ENCODE peak calls at places on chromosomes 13 and 19, in five cellular contexts. P is fibroblast of lung; N is mammary epithelial cell; E is breast epithelium; W is naive thymus-derived CD4-positive, alpha-beta T cell. A is an unnamed sample.

GRCh38 chr13:72886272-72887062 is 104.5 kb downstream of the PIBF1 start:
- DNase-seq in P (peak; percentile 53), N (no peak), E (no peak), W (no peak), A (peak; percentile 49)

GRCh38 chr19:3476830-3477229 is 3.5 kb downstream of the SMIM24 start:
- DNase-seq in P (no peak), N (no peak), E (no peak), W (no peak), A (no peak)

GRCh38 chr19:20431826-20432225 is 133.8 kb downstream of the ZNF737 start:
- DNase-seq in P (no peak), N (no peak), E (no peak), W (no peak), A (no peak)

GRCh38 chr13:23867027-23867491 is 22.1 kb downstream of the MIPEP start:
- DNase-seq in P (peak; percentile 59), N (peak; percentile 24), E (no peak), W (no peak), A (no peak)

GRCh38 chr13:112582305-112582704 is 5.6 kb downstream of the TUBGCP3 start:
- DNase-seq in P (no peak), N (no peak), E (no peak), W (no peak), A (no peak)

GRCh38 chr13:51731759-51732158 is 72.2 kb downstream of the DHRS12 start:
- DNase-seq in P (peak; percentile 83), N (no peak), E (no peak), W (no peak), A (no peak)

GRCh38 chr13:29754486-29754806 is 96.0 kb downstream of the UBL3 start:
- DNase-seq in P (peak; percentile 33), N (no peak), E (no peak), W (no peak), A (no peak)

GRCh38 chr19:35095667-35096368 is 19.8 kb upstream of the FXYD3 start:
- DNase-seq in P (no peak), N (peak; percentile 89), E (no peak), W (no peak), A (no peak)

DNA sequence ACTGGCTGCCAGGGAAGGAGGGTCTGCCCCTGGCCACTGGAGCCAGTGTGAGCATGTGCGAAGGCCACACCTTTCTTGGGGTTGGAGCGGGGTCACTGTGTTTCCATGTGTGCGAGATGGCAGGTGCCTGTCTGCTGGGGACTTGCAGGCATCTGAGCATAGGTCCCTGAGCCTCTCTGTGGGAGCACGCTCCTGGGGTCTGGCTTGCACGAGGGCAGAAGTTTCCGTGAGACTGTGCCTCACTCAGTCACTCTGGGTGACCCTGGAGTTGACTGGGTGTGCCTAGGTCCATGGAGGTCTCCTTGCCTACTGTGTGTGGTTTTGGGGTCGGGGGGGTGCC is 31.3 kb downstream of the PAK4 start:
- DNase-seq in P (no peak), N (no peak), E (no peak), W (no peak), A (no peak)
- H3K4me1 ChIP-seq in P (no peaks in the 10 kb centered on the region), N (peaks cover 64% of the 10 kb centered on the region), E (peaks cover 45% of the 10 kb centered on the region), W (no peaks in the 10 kb centered on the region), A (no peaks in the 10 kb centered on the region)

GRCh38 chr19:37943480-37943879 is 36.5 kb downstream of the SIPA1L3 start:
- DNase-seq in P (no peak), N (no peak), E (peak; percentile 0), W (no peak), A (peak; percentile 99)
- H3K4me1 ChIP-seq in P (no peaks in the 10 kb centered on the region), N (peaks cover 5% of the 10 kb centered on the region), E (no peaks in the 10 kb centered on the region), W (no peaks in the 10 kb centered on the region), A (peaks cover 12% of the 10 kb centered on the region)

GRCh38 chr13:113806104-113806471 is 47.1 kb downstream of the TMEM255B start:
- DNase-seq in P (no peak), N (no peak), E (no peak), W (no peak), A (no peak)

GRCh38 chr13:113803409-113804016 is 44.5 kb downstream of the TMEM255B start:
- DNase-seq in P (no peak), N (no peak), E (no peak), W (no peak), A (no peak)

GRCh38 chr13:113805431-113806103 is 46.5 kb downstream of the TMEM255B start:
- DNase-seq in P (no peak), N (no peak), E (no peak), W (no peak), A (no peak)

GRCh38 chr13:113804017-113804702 is 45.1 kb downstream of the TMEM255B start:
- DNase-seq in P (no peak), N (no peak), E (no peak), W (no peak), A (no peak)

DNA sequence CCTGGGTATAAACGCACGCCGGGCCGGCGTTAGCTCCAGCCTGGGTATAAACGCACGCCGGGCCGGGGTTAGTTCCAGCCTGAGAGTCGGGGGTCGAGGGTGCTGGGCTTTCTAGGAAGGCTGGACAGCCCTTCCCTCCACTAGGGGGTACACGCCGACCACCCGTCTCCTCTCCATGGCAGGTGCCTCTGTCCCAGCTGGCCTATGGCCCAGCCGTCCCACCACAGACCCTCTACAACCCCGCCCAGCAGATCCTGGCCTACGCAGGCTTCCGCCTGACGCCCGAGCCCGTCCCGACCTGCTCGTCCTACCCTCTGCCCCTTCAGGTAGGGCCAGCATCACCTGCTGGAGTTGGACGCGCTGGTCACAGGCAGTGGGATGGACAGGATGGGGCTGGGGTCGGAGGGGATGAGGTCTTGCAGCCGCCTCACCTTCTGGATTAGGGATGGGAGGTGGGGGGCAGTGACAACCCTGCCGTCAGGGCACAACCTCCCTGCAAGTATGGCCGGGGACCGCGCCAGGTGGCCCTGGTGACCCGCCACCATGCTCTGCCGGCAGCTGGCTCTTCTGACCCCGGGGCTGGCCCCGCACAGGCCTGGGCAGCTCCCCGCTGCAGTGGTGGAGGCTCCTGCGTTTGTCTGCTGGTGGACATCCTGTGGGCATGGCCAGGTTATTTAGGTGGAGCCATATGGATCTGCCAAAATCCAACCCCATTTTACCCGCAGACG is 45.8 kb downstream of the TMEM255B start:
- DNase-seq in P (no peak), N (no peak), E (no peak), W (no peak), A (no peak)
- H3K4me1 ChIP-seq in P (peaks cover 6% of the 10 kb centered on the region), N (no peaks in the 10 kb centered on the region), E (no peaks in the 10 kb centered on the region), W (no peaks in the 10 kb centered on the region), A (no peaks in the 10 kb centered on the region)

DNA sequence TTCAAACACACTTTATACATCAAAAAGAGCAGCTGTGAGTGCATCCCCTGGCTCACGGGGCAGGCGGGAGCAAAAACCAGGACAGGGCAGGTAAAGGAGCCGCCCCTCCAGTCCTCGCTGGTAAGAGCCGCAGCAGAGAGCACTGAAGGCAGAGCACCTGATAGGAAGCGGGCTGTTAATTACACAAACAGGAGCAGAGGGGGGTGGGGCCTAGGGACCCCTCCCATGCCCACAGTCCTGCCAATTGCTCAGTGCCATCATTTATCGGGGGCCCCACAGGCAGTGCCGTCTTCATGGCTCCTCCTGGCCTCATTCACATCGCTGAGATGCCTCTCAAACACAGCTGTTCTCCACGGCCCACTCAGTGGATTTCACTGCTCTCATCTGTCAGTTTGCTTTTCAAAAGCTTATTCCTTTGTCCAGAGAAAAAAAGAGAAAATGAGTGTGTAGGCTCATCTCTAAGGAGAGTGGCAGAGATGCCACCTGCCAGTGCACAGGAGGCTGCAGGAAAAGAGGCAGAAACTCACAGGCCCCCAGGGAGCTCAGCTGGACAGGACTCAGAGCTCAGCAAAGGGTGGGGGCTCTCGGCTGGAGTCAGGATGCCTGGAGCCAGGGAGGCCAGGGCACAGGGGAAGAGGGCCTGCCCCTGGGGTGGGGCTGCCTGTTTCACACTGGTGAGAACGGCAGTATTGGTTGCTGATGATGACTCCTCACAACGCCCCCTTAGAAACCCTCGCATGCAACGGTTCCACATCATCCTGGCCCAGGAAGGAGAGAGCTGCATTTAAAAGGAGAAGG is 174.6 kb downstream of the COL4A1 start:
- DNase-seq in P (no peak), N (no peak), E (no peak), W (no peak), A (no peak)
- H3K4me1 ChIP-seq in P (peaks cover 2% of the 10 kb centered on the region), N (peaks cover 21% of the 10 kb centered on the region), E (no peaks in the 10 kb centered on the region), W (no peaks in the 10 kb centered on the region), A (no peaks in the 10 kb centered on the region)

GRCh38 chr13:41915096-41915495 is 45.8 kb downstream of the VWA8 start:
- DNase-seq in P (peak; percentile 22), N (peak; percentile 77), E (no peak), W (no peak), A (no peak)
- H3K4me1 ChIP-seq in P (peaks cover 11% of the 10 kb centered on the region), N (peaks cover 33% of the 10 kb centered on the region), E (no peaks in the 10 kb centered on the region), W (peaks cover 15% of the 10 kb centered on the region), A (peaks cover 2% of the 10 kb centered on the region)

DNA sequence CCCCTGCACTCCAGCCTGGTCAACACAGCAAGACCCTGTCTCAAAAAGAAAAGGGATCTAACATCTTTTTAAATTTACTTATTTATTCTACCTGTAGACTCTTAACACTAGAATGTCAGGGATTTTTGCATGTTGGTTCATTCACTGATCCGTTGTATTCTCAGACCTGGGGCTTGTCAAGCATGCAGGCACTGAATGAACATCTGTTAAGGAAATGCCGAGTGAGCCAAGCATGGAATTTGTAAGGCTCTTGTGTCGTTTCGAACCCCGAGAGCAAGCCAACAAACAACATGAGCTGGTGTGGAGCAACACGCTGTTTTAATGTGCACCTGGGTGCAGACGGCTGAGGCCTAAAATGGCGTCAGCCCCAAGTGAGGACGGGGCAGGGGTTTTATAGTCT is 10.0 kb upstream of the OR1M1 start:
- DNase-seq in P (no peak), N (no peak), E (no peak), W (no peak), A (no peak)
- H3K4me1 ChIP-seq in P (no peaks in the 10 kb centered on the region), N (peaks cover 9% of the 10 kb centered on the region), E (no peaks in the 10 kb centered on the region), W (no peaks in the 10 kb centered on the region), A (no peaks in the 10 kb centered on the region)

GRCh38 chr19:33175156-33175782 is 18.9 kb upstream of the LRP3 start:
- DNase-seq in P (no peak), N (no peak), E (no peak), W (no peak), A (no peak)
- H3K4me1 ChIP-seq in P (peaks cover 6% of the 10 kb centered on the region), N (peaks cover 18% of the 10 kb centered on the region), E (peaks cover 7% of the 10 kb centered on the region), W (peaks cover 13% of the 10 kb centered on the region), A (peaks cover 2% of the 10 kb centered on the region)

DNA sequence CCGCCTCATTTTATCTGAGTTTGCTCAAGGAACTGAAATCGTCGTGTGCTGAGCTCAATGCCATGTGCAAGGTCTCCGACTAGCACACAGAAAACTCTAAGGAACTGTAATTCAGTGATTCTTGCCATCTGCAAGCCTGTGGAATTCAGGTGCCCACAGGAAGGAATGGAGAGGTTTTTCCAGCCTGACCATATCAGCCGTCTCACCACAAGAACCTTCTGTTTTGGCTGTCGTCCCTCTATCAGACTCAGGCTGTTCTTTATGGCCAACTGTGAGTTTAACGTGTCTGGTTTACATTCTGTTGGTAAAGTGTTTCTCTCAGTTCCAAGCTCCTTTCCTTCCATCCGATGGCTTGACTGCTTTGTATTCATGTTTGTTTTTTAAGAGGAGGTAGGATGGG is 293.5 kb downstream of the SPRY2 start:
- DNase-seq in P (peak; percentile 56), N (peak; percentile 65), E (no peak), W (no peak), A (no peak)
- H3K4me1 ChIP-seq in P (peaks cover 10% of the 10 kb centered on the region), N (peaks cover 27% of the 10 kb centered on the region), E (no peaks in the 10 kb centered on the region), W (no peaks in the 10 kb centered on the region), A (no peaks in the 10 kb centered on the region)

DNA sequence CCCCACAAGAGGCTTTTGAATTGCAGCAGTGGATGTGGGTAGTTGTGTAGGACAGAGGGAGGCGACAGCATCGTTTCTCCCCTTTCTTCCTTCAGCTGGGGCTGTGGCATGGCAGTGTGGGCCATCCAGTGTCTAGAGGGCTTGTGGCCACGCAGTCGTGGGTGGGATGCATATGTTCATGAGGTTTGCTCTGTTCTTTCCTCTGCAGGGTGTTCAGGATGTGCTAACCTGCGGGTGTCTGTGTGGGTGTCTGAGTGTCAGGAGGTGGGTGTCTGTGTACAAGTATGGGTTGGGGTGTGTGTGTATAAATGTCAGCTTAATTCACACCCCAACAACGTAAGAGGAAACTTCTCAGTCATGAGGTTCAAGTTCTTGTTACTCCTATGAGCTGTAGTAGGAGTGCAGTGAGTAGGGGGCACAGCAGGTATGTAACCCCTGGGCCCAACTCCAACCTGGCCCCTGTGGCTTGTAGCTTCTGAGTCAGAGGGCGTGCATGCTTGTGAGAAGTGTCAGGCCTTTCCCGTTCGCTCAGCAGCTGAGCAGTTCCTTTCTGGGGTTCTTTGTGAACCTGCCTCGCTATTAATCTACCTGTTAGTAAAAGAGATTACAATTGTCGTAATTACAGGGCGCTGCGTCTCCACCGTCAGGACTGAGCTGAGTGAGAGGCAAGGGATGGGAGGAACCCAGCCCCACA is 49.0 kb downstream of the NFIX start:
- DNase-seq in P (no peak), N (peak; percentile 75), E (no peak), W (no peak), A (no peak)
- H3K4me1 ChIP-seq in P (peaks cover 25% of the 10 kb centered on the region), N (peaks cover 35% of the 10 kb centered on the region), E (peaks cover 9% of the 10 kb centered on the region), W (peaks cover 37% of the 10 kb centered on the region), A (no peaks in the 10 kb centered on the region)